ENCODE peak calls at places on chromosomes 12 and 14, in ten cellular contexts. One of them, this sample, is unnamed. For H3K9me3, the result is how much of the 10 kb centered on the place peaks cover.

GRCh38 chr12:99611117-99611516 is 36.4 kb upstream of the GARIN6 start:
- DNase-seq in CD4-positive, alpha-beta T cell: no peak
- DNase-seq in effector memory CD4-positive, alpha-beta T cell: no peak
- DNase-seq in tibial artery: no peak
- DNase-seq in Karpas-422: no peak
- DNase-seq in CD8-positive, alpha-beta T cell: no peak
- DNase-seq in suprapubic skin: no peak
- DNase-seq in heart right ventricle: no peak
- DNase-seq in PC-9: no peak
- DNase-seq in K562: no peak
- DNase-seq in this sample: no peak

GRCh38 chr12:79275631-79276030 is 411.1 kb downstream of the SYT1 start:
- DNase-seq in CD4-positive, alpha-beta T cell: no peak
- DNase-seq in effector memory CD4-positive, alpha-beta T cell: no peak
- DNase-seq in tibial artery: no peak
- DNase-seq in Karpas-422: no peak
- DNase-seq in CD8-positive, alpha-beta T cell: no peak
- DNase-seq in suprapubic skin: no peak
- DNase-seq in heart right ventricle: no peak
- DNase-seq in PC-9: no peak
- DNase-seq in K562: no peak
- DNase-seq in this sample: no peak

GRCh38 chr12:32163596-32163995 is 56.9 kb downstream of the BICD1 start:
- DNase-seq in CD4-positive, alpha-beta T cell: no peak
- DNase-seq in effector memory CD4-positive, alpha-beta T cell: no peak
- DNase-seq in tibial artery: no peak
- DNase-seq in Karpas-422: no peak
- DNase-seq in CD8-positive, alpha-beta T cell: no peak
- DNase-seq in suprapubic skin: no peak
- DNase-seq in heart right ventricle: no peak
- DNase-seq in PC-9: no peak
- DNase-seq in K562: no peak
- DNase-seq in this sample: no peak

GRCh38 chr14:89477391-89477790 is 60.4 kb upstream of the FOXN3 start:
- DNase-seq in CD4-positive, alpha-beta T cell: no peak
- DNase-seq in effector memory CD4-positive, alpha-beta T cell: no peak
- DNase-seq in tibial artery: peak
- DNase-seq in Karpas-422: no peak
- DNase-seq in CD8-positive, alpha-beta T cell: no peak
- DNase-seq in suprapubic skin: no peak
- DNase-seq in heart right ventricle: no peak
- DNase-seq in PC-9: no peak
- DNase-seq in K562: no peak
- DNase-seq in this sample: no peak

GRCh38 chr12:92036771-92037453 is 108.7 kb downstream of the BTG1 start:
- DNase-seq in CD4-positive, alpha-beta T cell: no peak
- DNase-seq in effector memory CD4-positive, alpha-beta T cell: no peak
- DNase-seq in tibial artery: no peak
- DNase-seq in Karpas-422: no peak
- DNase-seq in CD8-positive, alpha-beta T cell: no peak
- DNase-seq in suprapubic skin: no peak
- DNase-seq in heart right ventricle: no peak
- DNase-seq in PC-9: no peak
- DNase-seq in K562: no peak
- DNase-seq in this sample: no peak

GRCh38 chr12:57428965-57429364 is 1.9 kb downstream of the R3HDM2 start:
- DNase-seq in CD4-positive, alpha-beta T cell: no peak
- DNase-seq in effector memory CD4-positive, alpha-beta T cell: no peak
- DNase-seq in tibial artery: no peak
- DNase-seq in Karpas-422: no peak
- DNase-seq in CD8-positive, alpha-beta T cell: no peak
- DNase-seq in suprapubic skin: no peak
- DNase-seq in heart right ventricle: no peak
- DNase-seq in PC-9: no peak
- DNase-seq in K562: no peak
- DNase-seq in this sample: no peak

GRCh38 chr14:78029471-78030372 is 140.5 kb upstream of the NRXN3 start:
- DNase-seq in CD4-positive, alpha-beta T cell: no peak
- DNase-seq in effector memory CD4-positive, alpha-beta T cell: no peak
- DNase-seq in tibial artery: no peak
- DNase-seq in Karpas-422: no peak
- DNase-seq in CD8-positive, alpha-beta T cell: no peak
- DNase-seq in suprapubic skin: no peak
- DNase-seq in heart right ventricle: no peak
- DNase-seq in PC-9: no peak
- DNase-seq in K562: peak
- DNase-seq in this sample: no peak

GRCh38 chr14:75487155-75487671 is 35.1 kb upstream of the BATF start:
- DNase-seq in CD4-positive, alpha-beta T cell: no peak
- DNase-seq in effector memory CD4-positive, alpha-beta T cell: no peak
- DNase-seq in tibial artery: no peak
- DNase-seq in Karpas-422: no peak
- DNase-seq in CD8-positive, alpha-beta T cell: peak
- DNase-seq in suprapubic skin: no peak
- DNase-seq in heart right ventricle: no peak
- DNase-seq in PC-9: peak
- DNase-seq in K562: no peak
- DNase-seq in this sample: no peak

GRCh38 chr12:92989715-92990484 is 60.8 kb upstream of the EEA1 start:
- DNase-seq in CD4-positive, alpha-beta T cell: no peak
- DNase-seq in effector memory CD4-positive, alpha-beta T cell: no peak
- DNase-seq in tibial artery: no peak
- DNase-seq in Karpas-422: no peak
- DNase-seq in CD8-positive, alpha-beta T cell: no peak
- DNase-seq in suprapubic skin: peak
- DNase-seq in heart right ventricle: no peak
- DNase-seq in PC-9: no peak
- DNase-seq in K562: no peak
- DNase-seq in this sample: no peak

GRCh38 chr12:64007853-64008252 is 163.4 kb downstream of the SRGAP1 start:
- DNase-seq in CD4-positive, alpha-beta T cell: no peak
- DNase-seq in effector memory CD4-positive, alpha-beta T cell: no peak
- DNase-seq in tibial artery: no peak
- DNase-seq in Karpas-422: no peak
- DNase-seq in CD8-positive, alpha-beta T cell: no peak
- DNase-seq in suprapubic skin: no peak
- DNase-seq in heart right ventricle: no peak
- DNase-seq in PC-9: no peak
- DNase-seq in K562: no peak
- DNase-seq in this sample: no peak

GRCh38 chr14:50013198-50013918 is 103.0 kb downstream of the VCPKMT start:
- DNase-seq in CD4-positive, alpha-beta T cell: no peak
- DNase-seq in effector memory CD4-positive, alpha-beta T cell: no peak
- DNase-seq in tibial artery: no peak
- DNase-seq in Karpas-422: no peak
- DNase-seq in CD8-positive, alpha-beta T cell: no peak
- DNase-seq in suprapubic skin: no peak
- DNase-seq in heart right ventricle: no peak
- DNase-seq in PC-9: peak
- DNase-seq in K562: no peak
- DNase-seq in this sample: no peak

GRCh38 chr14:68476212-68476964 is 316.5 kb downstream of the ZFP36L1 start:
- DNase-seq in CD4-positive, alpha-beta T cell: no peak
- DNase-seq in effector memory CD4-positive, alpha-beta T cell: no peak
- DNase-seq in tibial artery: peak
- DNase-seq in Karpas-422: no peak
- DNase-seq in CD8-positive, alpha-beta T cell: no peak
- DNase-seq in suprapubic skin: no peak
- DNase-seq in heart right ventricle: peak
- DNase-seq in PC-9: peak
- DNase-seq in K562: no peak
- DNase-seq in this sample: no peak

GRCh38 chr14:87935895-87936294 is 57.1 kb downstream of the GALC start:
- DNase-seq in CD4-positive, alpha-beta T cell: no peak
- DNase-seq in effector memory CD4-positive, alpha-beta T cell: no peak
- DNase-seq in tibial artery: no peak
- DNase-seq in Karpas-422: no peak
- DNase-seq in CD8-positive, alpha-beta T cell: no peak
- DNase-seq in suprapubic skin: no peak
- DNase-seq in heart right ventricle: no peak
- DNase-seq in PC-9: no peak
- DNase-seq in K562: no peak
- DNase-seq in this sample: no peak

GRCh38 chr12:86264451-86265328 is 8.5 kb upstream of the MGAT4C start:
- DNase-seq in CD4-positive, alpha-beta T cell: no peak
- DNase-seq in effector memory CD4-positive, alpha-beta T cell: no peak
- DNase-seq in tibial artery: no peak
- DNase-seq in Karpas-422: no peak
- DNase-seq in CD8-positive, alpha-beta T cell: no peak
- DNase-seq in suprapubic skin: peak
- DNase-seq in heart right ventricle: no peak
- DNase-seq in PC-9: peak
- DNase-seq in K562: no peak
- DNase-seq in this sample: no peak

DNA sequence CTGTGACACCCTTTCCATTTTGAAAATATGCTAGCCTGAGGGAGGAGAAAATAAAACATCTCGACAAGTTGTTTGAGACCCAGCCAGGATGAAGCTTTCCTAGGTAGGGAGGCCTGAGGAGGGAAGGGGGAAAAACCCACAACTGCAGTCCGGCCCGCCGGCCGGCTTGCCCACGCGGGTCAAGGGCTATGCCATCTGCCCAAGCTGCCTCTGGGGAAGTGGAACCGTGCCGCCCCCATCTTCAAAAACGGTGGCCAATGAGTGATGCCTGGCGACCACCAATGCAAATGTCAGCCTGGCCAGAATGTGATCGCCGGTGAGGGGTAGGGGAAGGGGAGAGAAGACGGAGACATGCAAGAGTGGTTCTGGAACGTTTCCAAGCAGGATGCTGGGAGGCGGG is 263.5 kb upstream of the ALG10B start:
- DNase-seq in CD4-positive, alpha-beta T cell: no peak
- DNase-seq in effector memory CD4-positive, alpha-beta T cell: no peak
- DNase-seq in tibial artery: no peak
- DNase-seq in Karpas-422: no peak
- DNase-seq in CD8-positive, alpha-beta T cell: no peak
- DNase-seq in suprapubic skin: no peak
- DNase-seq in heart right ventricle: no peak
- DNase-seq in PC-9: no peak
- DNase-seq in K562: no peak
- DNase-seq in this sample: no peak
- H3K9me3 ChIP-seq in CD4-positive, alpha-beta T cell: under half
- H3K9me3 ChIP-seq in effector memory CD4-positive, alpha-beta T cell: under half
- H3K9me3 ChIP-seq in tibial artery: under half
- H3K9me3 ChIP-seq in Karpas-422: under half
- H3K9me3 ChIP-seq in CD8-positive, alpha-beta T cell: under half
- H3K9me3 ChIP-seq in suprapubic skin: under half
- H3K9me3 ChIP-seq in heart right ventricle: under half
- H3K9me3 ChIP-seq in PC-9: under half
- H3K9me3 ChIP-seq in K562: under half
- H3K9me3 ChIP-seq in this sample: under half

GRCh38 chr14:104349950-104350349 is 211.6 kb downstream of the KIF26A start:
- DNase-seq in CD4-positive, alpha-beta T cell: no peak
- DNase-seq in effector memory CD4-positive, alpha-beta T cell: no peak
- DNase-seq in tibial artery: peak
- DNase-seq in Karpas-422: no peak
- DNase-seq in CD8-positive, alpha-beta T cell: no peak
- DNase-seq in suprapubic skin: peak
- DNase-seq in heart right ventricle: no peak
- DNase-seq in PC-9: no peak
- DNase-seq in K562: no peak
- DNase-seq in this sample: no peak
- H3K9me3 ChIP-seq in CD4-positive, alpha-beta T cell: under half
- H3K9me3 ChIP-seq in effector memory CD4-positive, alpha-beta T cell: under half
- H3K9me3 ChIP-seq in tibial artery: under half
- H3K9me3 ChIP-seq in Karpas-422: under half
- H3K9me3 ChIP-seq in CD8-positive, alpha-beta T cell: under half
- H3K9me3 ChIP-seq in suprapubic skin: under half
- H3K9me3 ChIP-seq in heart right ventricle: under half
- H3K9me3 ChIP-seq in PC-9: under half
- H3K9me3 ChIP-seq in K562: under half
- H3K9me3 ChIP-seq in this sample: under half

DNA sequence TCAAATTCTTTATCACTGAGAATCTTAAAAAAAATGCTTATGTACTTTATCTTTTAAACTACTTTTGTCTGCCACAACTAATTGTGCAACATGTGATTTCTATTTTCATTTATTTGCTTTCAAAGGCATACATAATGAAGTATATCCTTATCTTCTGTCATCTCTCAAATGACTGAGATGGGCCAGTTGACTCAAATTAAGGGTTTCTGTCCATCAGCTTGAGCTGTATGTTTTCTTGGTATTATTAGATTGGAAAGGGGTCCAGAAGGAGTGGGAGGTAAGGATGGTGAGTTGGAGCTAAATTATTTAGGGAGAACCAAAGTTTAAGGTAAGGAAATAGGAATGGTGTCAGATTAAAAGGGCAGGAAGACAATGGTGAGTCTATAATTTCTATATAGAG is 408.4 kb upstream of the SEL1L start:
- DNase-seq in CD4-positive, alpha-beta T cell: no peak
- DNase-seq in effector memory CD4-positive, alpha-beta T cell: no peak
- DNase-seq in tibial artery: no peak
- DNase-seq in Karpas-422: no peak
- DNase-seq in CD8-positive, alpha-beta T cell: no peak
- DNase-seq in suprapubic skin: no peak
- DNase-seq in heart right ventricle: no peak
- DNase-seq in PC-9: no peak
- DNase-seq in K562: no peak
- DNase-seq in this sample: no peak
- H3K9me3 ChIP-seq in CD4-positive, alpha-beta T cell: under half
- H3K9me3 ChIP-seq in effector memory CD4-positive, alpha-beta T cell: under half
- H3K9me3 ChIP-seq in tibial artery: under half
- H3K9me3 ChIP-seq in Karpas-422: under half
- H3K9me3 ChIP-seq in CD8-positive, alpha-beta T cell: under half
- H3K9me3 ChIP-seq in suprapubic skin: under half
- H3K9me3 ChIP-seq in heart right ventricle: under half
- H3K9me3 ChIP-seq in PC-9: under half
- H3K9me3 ChIP-seq in K562: under half
- H3K9me3 ChIP-seq in this sample: under half

GRCh38 chr14:65496178-65496993 is 83.9 kb downstream of the FUT8 start:
- DNase-seq in CD4-positive, alpha-beta T cell: no peak
- DNase-seq in effector memory CD4-positive, alpha-beta T cell: no peak
- DNase-seq in tibial artery: no peak
- DNase-seq in Karpas-422: no peak
- DNase-seq in CD8-positive, alpha-beta T cell: no peak
- DNase-seq in suprapubic skin: no peak
- DNase-seq in heart right ventricle: no peak
- DNase-seq in PC-9: no peak
- DNase-seq in K562: no peak
- DNase-seq in this sample: no peak

GRCh38 chr14:65502676-65503124 is 90.2 kb downstream of the FUT8 start:
- DNase-seq in CD4-positive, alpha-beta T cell: no peak
- DNase-seq in effector memory CD4-positive, alpha-beta T cell: no peak
- DNase-seq in tibial artery: no peak
- DNase-seq in Karpas-422: no peak
- DNase-seq in CD8-positive, alpha-beta T cell: no peak
- DNase-seq in suprapubic skin: no peak
- DNase-seq in heart right ventricle: no peak
- DNase-seq in PC-9: peak
- DNase-seq in K562: no peak
- DNase-seq in this sample: no peak

GRCh38 chr14:65499138-65499537 is 86.6 kb downstream of the FUT8 start:
- DNase-seq in CD4-positive, alpha-beta T cell: no peak
- DNase-seq in effector memory CD4-positive, alpha-beta T cell: no peak
- DNase-seq in tibial artery: no peak
- DNase-seq in Karpas-422: no peak
- DNase-seq in CD8-positive, alpha-beta T cell: no peak
- DNase-seq in suprapubic skin: no peak
- DNase-seq in heart right ventricle: no peak
- DNase-seq in PC-9: no peak
- DNase-seq in K562: no peak
- DNase-seq in this sample: no peak

GRCh38 chr14:65501328-65501727 is 88.8 kb downstream of the FUT8 start:
- DNase-seq in CD4-positive, alpha-beta T cell: no peak
- DNase-seq in effector memory CD4-positive, alpha-beta T cell: no peak
- DNase-seq in tibial artery: no peak
- DNase-seq in Karpas-422: no peak
- DNase-seq in CD8-positive, alpha-beta T cell: no peak
- DNase-seq in suprapubic skin: no peak
- DNase-seq in heart right ventricle: no peak
- DNase-seq in PC-9: no peak
- DNase-seq in K562: no peak
- DNase-seq in this sample: no peak

GRCh38 chr14:65500075-65500474 is 87.5 kb downstream of the FUT8 start:
- DNase-seq in CD4-positive, alpha-beta T cell: no peak
- DNase-seq in effector memory CD4-positive, alpha-beta T cell: no peak
- DNase-seq in tibial artery: no peak
- DNase-seq in Karpas-422: no peak
- DNase-seq in CD8-positive, alpha-beta T cell: no peak
- DNase-seq in suprapubic skin: no peak
- DNase-seq in heart right ventricle: no peak
- DNase-seq in PC-9: no peak
- DNase-seq in K562: no peak
- DNase-seq in this sample: no peak
- H3K9me3 ChIP-seq in CD4-positive, alpha-beta T cell: under half
- H3K9me3 ChIP-seq in effector memory CD4-positive, alpha-beta T cell: under half
- H3K9me3 ChIP-seq in tibial artery: under half
- H3K9me3 ChIP-seq in Karpas-422: under half
- H3K9me3 ChIP-seq in CD8-positive, alpha-beta T cell: under half
- H3K9me3 ChIP-seq in suprapubic skin: under half
- H3K9me3 ChIP-seq in heart right ventricle: under half
- H3K9me3 ChIP-seq in PC-9: under half
- H3K9me3 ChIP-seq in K562: under half
- H3K9me3 ChIP-seq in this sample: under half